ENCODE peak calls at places on chromosomes 12 and 14, in nine cellular contexts. F is foreskin fibroblast, C is AG04450, G is heart left ventricle, K is GM12864, Y is SK-N-SH, V is HL-60, W is fibroblast of lung, R is astrocyte of the cerebellum. E is an unnamed sample.

GRCh38 chr12:119565404-119565803 is 28.2 kb upstream of the TMEM233 start:
- DNase-seq in F (no peak), C (no peak), G (no peak), K (no peak), Y (no peak), V (no peak), W (no peak), R (no peak), E (no peak)

GRCh38 chr14:100065942-100066574 is 836 bp downstream of the EVL start:
- DNase-seq in F (no peak), C (no peak), G (peak), K (peak), Y (no peak), V (peak), W (no peak), R (no peak), E (no peak)

GRCh38 chr14:74585406-74586335 is 26.4 kb downstream of the LTBP2 start:
- DNase-seq in F (no peak), C (no peak), G (no peak), K (no peak), Y (no peak), V (no peak), W (no peak), R (no peak), E (no peak)

GRCh38 chr12:132151766-132152410 is 7.6 kb downstream of the NOC4L start:
- DNase-seq in F (no peak), C (no peak), G (no peak), K (no peak), Y (no peak), V (no peak), W (no peak), R (no peak), E (no peak)

GRCh38 chr12:27623645-27624044 is 72.6 kb upstream of the REP15 start:
- DNase-seq in F (peak), C (no peak), G (no peak), K (no peak), Y (no peak), V (no peak), W (peak), R (no peak), E (no peak)

GRCh38 chr14:21498540-21499526 is 12.3 kb downstream of the METTL3 start:
- DNase-seq in F (peak), C (no peak), G (no peak), K (no peak), Y (peak), V (peak), W (peak), R (peak), E (peak)

GRCh38 chr12:34395056-34396005 is 373.0 kb downstream of the ALG10 start:
- DNase-seq in F (no peak), C (no peak), G (peak), K (no peak), Y (peak), V (no peak), W (no peak), R (no peak), E (no peak)

GRCh38 chr12:131122631-131123030 is 168.9 kb downstream of the ADGRD1 start:
- DNase-seq in F (no peak), C (no peak), G (peak), K (no peak), Y (no peak), V (no peak), W (no peak), R (no peak), E (no peak)

GRCh38 chr12:94269316-94269999 is 121.1 kb downstream of the PLXNC1 start:
- DNase-seq in F (no peak), C (no peak), G (no peak), K (no peak), Y (no peak), V (no peak), W (no peak), R (no peak), E (no peak)

GRCh38 chr12:94267907-94268575 is 119.7 kb downstream of the PLXNC1 start:
- DNase-seq in F (peak), C (no peak), G (no peak), K (no peak), Y (no peak), V (no peak), W (no peak), R (no peak), E (no peak)

GRCh38 chr12:94272280-94272679 is 123.9 kb downstream of the PLXNC1 start:
- DNase-seq in F (peak), C (no peak), G (no peak), K (no peak), Y (no peak), V (no peak), W (no peak), R (no peak), E (no peak)

GRCh38 chr12:94273272-94273671 is 124.9 kb downstream of the PLXNC1 start:
- DNase-seq in F (no peak), C (no peak), G (no peak), K (no peak), Y (no peak), V (no peak), W (no peak), R (no peak), E (no peak)

GRCh38 chr12:94271351-94271750 is 123.0 kb downstream of the PLXNC1 start:
- DNase-seq in F (no peak), C (no peak), G (no peak), K (peak), Y (no peak), V (no peak), W (peak), R (no peak), E (no peak)
- TF ChIP-seq CTCF in F (no peak), C (no peak), G (no peak), K (no peak), Y (no peak), V (no peak), W (no peak), R (no peak), E (no peak)

GRCh38 chr12:94640134-94640928 is 10.0 kb downstream of the TMCC3 start:
- DNase-seq in F (peak), C (no peak), G (no peak), K (peak), Y (no peak), V (peak), W (peak), R (peak), E (peak)

GRCh38 chr12:94637714-94638113 is 12.6 kb downstream of the TMCC3 start:
- DNase-seq in F (no peak), C (no peak), G (no peak), K (no peak), Y (no peak), V (no peak), W (no peak), R (no peak), E (no peak)

GRCh38 chr12:94638521-94638920 is 11.8 kb downstream of the TMCC3 start:
- DNase-seq in F (no peak), C (no peak), G (no peak), K (no peak), Y (no peak), V (no peak), W (no peak), R (no peak), E (no peak)

GRCh38 chr12:94641283-94641682 is 9.1 kb downstream of the TMCC3 start:
- DNase-seq in F (no peak), C (no peak), G (no peak), K (no peak), Y (no peak), V (no peak), W (no peak), R (no peak), E (no peak)

DNA sequence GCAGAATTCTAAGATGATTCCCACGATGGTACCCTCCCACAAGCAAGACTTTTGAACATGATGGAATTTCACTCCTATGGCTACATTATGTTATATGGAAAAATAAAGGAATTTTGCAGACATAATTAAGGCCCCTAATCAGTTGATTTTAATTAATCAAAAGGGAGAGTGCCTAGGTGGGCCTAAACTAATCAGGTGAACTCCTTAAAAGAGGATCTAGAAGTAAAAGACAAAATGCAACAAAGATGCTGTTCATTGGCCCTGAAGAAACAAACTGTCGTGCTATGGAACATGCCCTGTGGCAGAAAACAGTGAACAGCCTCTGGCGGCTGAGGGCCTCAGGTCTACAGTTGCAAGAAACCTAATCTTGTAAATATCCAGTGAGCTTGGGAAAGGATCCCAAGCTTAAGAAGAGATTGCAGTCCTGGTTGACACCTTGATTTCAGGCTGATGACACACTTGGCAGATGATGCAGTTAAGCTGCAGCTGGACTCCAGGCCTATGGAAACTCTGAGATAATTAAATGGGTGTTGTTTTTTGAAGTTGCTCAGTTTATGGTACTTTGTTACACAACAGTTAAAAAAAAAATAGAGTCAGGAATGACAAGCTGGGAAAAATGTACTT is 13.8 kb downstream of the TMCC3 start:
- DNase-seq in F (peak), C (no peak), G (no peak), K (no peak), Y (no peak), V (no peak), W (no peak), R (no peak), E (peak)
- TF ChIP-seq CTCF in F (no peak), C (no peak), G (no peak), K (no peak), Y (no peak), V (no peak), W (no peak), R (no peak), E (no peak)

GRCh38 chr12:109261087-109261486 is 48.0 kb downstream of the FOXN4 start:
- DNase-seq in F (no peak), C (no peak), G (no peak), K (no peak), Y (no peak), V (no peak), W (no peak), R (no peak), E (no peak)
- TF ChIP-seq CTCF in F (no peak), C (no peak), G (no peak), K (no peak), Y (no peak), V (no peak), W (no peak), R (no peak), E (no peak)

GRCh38 chr12:11559941-11560340 is 89.5 kb upstream of the ETV6 start:
- DNase-seq in F (no peak), C (no peak), G (no peak), K (no peak), Y (no peak), V (no peak), W (no peak), R (no peak), E (no peak)

GRCh38 chr12:11555195-11555594 is 94.3 kb upstream of the ETV6 start:
- DNase-seq in F (no peak), C (no peak), G (no peak), K (no peak), Y (no peak), V (no peak), W (no peak), R (no peak), E (no peak)

GRCh38 chr12:11555743-11556625 is 93.5 kb upstream of the ETV6 start:
- DNase-seq in F (no peak), C (no peak), G (no peak), K (no peak), Y (no peak), V (no peak), W (peak), R (no peak), E (no peak)

GRCh38 chr12:11553871-11554533 is 95.5 kb upstream of the ETV6 start:
- DNase-seq in F (peak), C (peak), G (no peak), K (peak), Y (peak), V (peak), W (peak), R (peak), E (peak)
- TF ChIP-seq CTCF in F (peak), C (peak), G (peak), K (peak), Y (peak), V (peak), W (peak), R (peak), E (peak)

DNA sequence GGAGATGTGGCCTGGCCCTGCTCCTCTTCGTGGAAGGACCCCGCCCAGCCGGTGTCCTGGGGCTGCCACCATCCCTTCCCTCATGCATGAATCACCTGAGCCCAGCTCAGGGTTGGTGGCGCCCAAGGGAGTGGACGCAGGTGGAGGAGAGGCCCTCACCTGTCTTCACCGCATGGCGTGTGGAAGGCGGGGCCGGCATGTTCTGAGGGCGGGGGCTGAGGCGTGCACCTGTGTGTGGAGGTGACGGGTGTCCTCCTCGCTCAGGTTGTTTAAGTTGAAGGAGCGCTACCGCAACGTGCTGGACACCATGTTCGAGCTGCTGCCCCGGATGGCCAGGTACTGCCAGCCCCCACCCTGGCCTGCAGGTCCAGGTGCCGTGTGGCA is 47.0 kb downstream of the SLC8B1 start:
- DNase-seq in F (no peak), C (no peak), G (no peak), K (no peak), Y (no peak), V (no peak), W (no peak), R (no peak), E (no peak)
- TF ChIP-seq CTCF in F (no peak), C (no peak), G (no peak), K (no peak), Y (no peak), V (no peak), W (no peak), R (no peak), E (no peak)

GRCh38 chr12:19127270-19127669 is 2.3 kb upstream of the PLEKHA5 start:
- DNase-seq in F (no peak), C (no peak), G (no peak), K (no peak), Y (no peak), V (no peak), W (no peak), R (no peak), E (no peak)

GRCh38 chr12:19131020-19131431 is 1.5 kb downstream of the PLEKHA5 start:
- DNase-seq in F (peak), C (peak), G (no peak), K (no peak), Y (peak), V (no peak), W (peak), R (no peak), E (peak)

GRCh38 chr12:19130224-19131019 is 889 bp downstream of the PLEKHA5 start:
- DNase-seq in F (peak), C (no peak), G (peak), K (no peak), Y (peak), V (peak), W (peak), R (no peak), E (peak)

GRCh38 chr12:19129121-19129485 is 430 bp upstream of the PLEKHA5 start:
- DNase-seq in F (no peak), C (no peak), G (no peak), K (no peak), Y (no peak), V (no peak), W (no peak), R (no peak), E (peak)

GRCh38 chr12:19129486-19130223 is at the start of gene PLEKHA5:
- DNase-seq in F (peak), C (peak), G (peak), K (no peak), Y (peak), V (no peak), W (peak), R (no peak), E (peak)
- TF ChIP-seq CTCF in F (no peak), C (peak), G (no peak), K (no peak), Y (no peak), V (no peak), W (no peak), R (no peak), E (no peak)

DNA sequence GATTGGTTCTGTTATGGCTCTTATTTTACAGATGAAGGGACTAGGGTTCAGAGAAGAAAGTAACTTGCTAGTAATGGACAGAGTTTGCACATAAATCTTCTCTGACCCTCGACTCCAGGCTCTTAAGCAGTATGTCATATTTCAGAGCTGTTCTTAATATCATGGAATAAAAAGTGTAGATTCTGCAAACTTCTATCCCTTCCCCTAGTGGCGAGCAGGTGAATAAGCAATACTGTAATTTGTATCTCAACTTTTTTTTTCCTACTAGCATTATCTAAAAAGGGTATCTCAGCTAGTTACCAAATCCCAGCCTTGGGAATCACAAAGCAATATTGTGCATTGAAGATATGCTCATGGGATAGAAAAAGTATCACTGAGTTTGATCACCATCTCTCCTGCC is 83.2 kb downstream of the ANO4 start:
- DNase-seq in F (no peak), C (no peak), G (no peak), K (no peak), Y (no peak), V (no peak), W (no peak), R (no peak), E (no peak)
- TF ChIP-seq CTCF in F (no peak), C (peak), G (no peak), K (peak), Y (peak), V (no peak), W (no peak), R (peak), E (peak)

DNA sequence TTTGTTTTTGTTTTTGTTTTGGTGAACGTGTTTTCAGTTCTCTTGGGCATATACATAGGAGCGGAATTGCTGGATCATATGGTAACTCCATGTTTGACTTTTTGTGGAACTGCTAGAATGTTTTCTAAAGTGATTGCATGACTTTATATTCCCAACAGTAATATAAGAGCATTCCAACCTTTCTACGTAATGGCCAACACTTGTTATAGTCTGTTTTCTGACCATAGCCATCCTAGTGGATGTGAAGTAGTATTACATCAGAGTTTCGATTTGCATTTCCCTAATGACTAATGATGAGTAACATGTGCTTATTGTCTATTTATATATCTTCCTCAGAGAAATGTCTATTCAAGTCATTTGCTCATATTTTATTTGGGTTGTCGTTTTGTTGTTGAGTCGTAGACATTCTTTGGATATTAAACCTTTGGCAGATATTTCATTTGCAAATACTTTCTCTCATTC is 268.7 kb downstream of the AEBP2 start:
- DNase-seq in F (peak), C (no peak), G (no peak), K (no peak), Y (no peak), V (no peak), W (peak), R (no peak), E (peak)
- TF ChIP-seq CTCF in F (peak), C (peak), G (no peak), K (no peak), Y (peak), V (no peak), W (peak), R (no peak), E (no peak)